ENCODE peak calls at places on chromosomes 3 and 15, in seven cellular contexts. Y is NCI-H1436; Q is stimulated activated CD4-positive, alpha-beta T cell treated with anti-CD3 and anti-CD28 coated beads, Interleukin-1b, Interleukin-23, amount 100 ng/mL, for 24 hours; P is GM13977; W is frontal cortex; I is anterior cingulate cortex; B is T-cell. X is an unnamed sample.

GRCh38 chr15:65952425-65953053 is 83.2 kb downstream of the RAB11A start:
- DNase-seq in Y (no peak), Q (no peak), P (peak; percentile 40), W (no peak), I (no peak), B (no peak), X (peak; percentile 72)

GRCh38 chr15:92807971-92808571 is 92.1 kb upstream of the CHD2 start:
- DNase-seq in Y (no peak), Q (no peak), P (no peak), W (no peak), I (no peak), B (no peak), X (peak; percentile 82)

GRCh38 chr15:80924278-80924677 is 65.3 kb downstream of the MESD start:
- DNase-seq in Y (no peak), Q (no peak), P (no peak), W (no peak), I (no peak), B (no peak), X (no peak)

GRCh38 chr15:27679621-27680521 is 419.2 kb downstream of the OCA2 start:
- DNase-seq in Y (peak; percentile 15), Q (no peak), P (no peak), W (no peak), I (no peak), B (no peak), X (no peak)

GRCh38 chr3:175163686-175164085 is 304.6 kb downstream of the NAALADL2 start:
- DNase-seq in Y (no peak), Q (no peak), P (no peak), W (no peak), I (no peak), B (no peak), X (no peak)

GRCh38 chr3:45088543-45088942 is 57.6 kb downstream of the CDCP1 start:
- DNase-seq in Y (no peak), Q (no peak), P (no peak), W (no peak), I (no peak), B (no peak), X (no peak)

GRCh38 chr3:141366285-141367037 is 1.8 kb upstream of the ZBTB38 start:
- DNase-seq in Y (no peak), Q (no peak), P (no peak), W (no peak), I (no peak), B (no peak), X (peak; percentile 99)

GRCh38 chr3:61872077-61872706 is 310.8 kb downstream of the PTPRG start:
- DNase-seq in Y (no peak), Q (no peak), P (no peak), W (no peak), I (no peak), B (no peak), X (no peak)

GRCh38 chr15:69783211-69783610 is 314.5 kb downstream of the TLE3 start:
- DNase-seq in Y (peak; percentile 38), Q (no peak), P (no peak), W (no peak), I (no peak), B (no peak), X (no peak)

GRCh38 chr3:133887075-133887950 is 8.4 kb downstream of the RAB6B start:
- DNase-seq in Y (peak; percentile 37), Q (no peak), P (no peak), W (no peak), I (no peak), B (no peak), X (no peak)

GRCh38 chr3:134822065-134822464 is 27.0 kb downstream of the EPHB1 start:
- DNase-seq in Y (no peak), Q (no peak), P (no peak), W (no peak), I (no peak), B (no peak), X (no peak)

X was measured in amniotic epithelial cell.